ENCODE peak calls at places on chromosomes 2 and 18, in six cellular contexts. T is GM23248; K is GM12878; M is naive thymus-derived CD4-positive, alpha-beta T cell; Q is upper lobe of right lung; A is HL-60. F is an unnamed sample.
A peak's percentile ranks its signal among the peaks of the same experiment; 100 is the strongest.

GRCh38 chr18:70931942-70932814 is 643.3 kb downstream of the SOCS6 start:
- DNase-seq in T (peak; percentile 55), K (no peak), M (no peak), Q (no peak), A (peak; percentile 13), F (peak; percentile 48)

GRCh38 chr2:207744451-207744850 is 25.3 kb downstream of the FZD5 start:
- DNase-seq in T (no peak), K (no peak), M (no peak), Q (no peak), A (no peak), F (no peak)

GRCh38 chr2:135162377-135162776 is 110.3 kb downstream of the RAB3GAP1 start:
- DNase-seq in T (no peak), K (no peak), M (no peak), Q (no peak), A (no peak), F (no peak)

GRCh38 chr2:68824831-68825230 is 46.4 kb downstream of the BMP10 start:
- DNase-seq in T (peak; percentile 62), K (no peak), M (no peak), Q (no peak), A (no peak), F (peak; percentile 80)

GRCh38 chr2:192566863-192567262 is 372.1 kb upstream of the TMEFF2 start:
- DNase-seq in T (no peak), K (no peak), M (no peak), Q (no peak), A (no peak), F (no peak)

GRCh38 chr2:45000921-45001628 is 8.2 kb downstream of the SIX2 start:
- DNase-seq in T (peak; percentile 61), K (no peak), M (no peak), Q (no peak), A (no peak), F (peak; percentile 51)

GRCh38 chr18:23337599-23338444 is 115.3 kb upstream of the RIOK3 start:
- DNase-seq in T (peak; percentile 46), K (no peak), M (no peak), Q (no peak), A (no peak), F (no peak)

GRCh38 chr2:23541453-23542334 is 156.7 kb downstream of the KLHL29 start:
- DNase-seq in T (peak; percentile 49), K (no peak), M (no peak), Q (no peak), A (no peak), F (no peak)

GRCh38 chr2:145156199-145156598 is 636.3 kb upstream of the ZEB2 start:
- DNase-seq in T (no peak), K (no peak), M (no peak), Q (no peak), A (no peak), F (no peak)

GRCh38 chr2:183935005-183935404 is 663.3 kb upstream of the ZNF804A start:
- DNase-seq in T (no peak), K (no peak), M (no peak), Q (no peak), A (no peak), F (no peak)

GRCh38 chr2:218397502-218398436 is 1.9 kb upstream of the CTDSP1 start:
- DNase-seq in T (peak; percentile 91), K (peak; percentile 46), M (peak; percentile 38), Q (peak; percentile 91), A (no peak), F (peak; percentile 92)

GRCh38 chr2:132038179-132038882 is 123.4 kb downstream of the ANKRD30BL start:
- DNase-seq in T (peak; percentile 27), K (no peak), M (no peak), Q (no peak), A (no peak), F (peak; percentile 10)

GRCh38 chr2:44623622-44624351 is 262.0 kb downstream of the CAMKMT start:
- DNase-seq in T (no peak), K (no peak), M (no peak), Q (no peak), A (no peak), F (no peak)

GRCh38 chr2:130976591-130977237 is 116.5 kb downstream of the FAM168B start:
- DNase-seq in T (no peak), K (no peak), M (no peak), Q (no peak), A (no peak), F (no peak)

GRCh38 chr18:48933578-48934399 is 17.0 kb downstream of the SMAD7 start:
- DNase-seq in T (peak; percentile 41), K (no peak), M (no peak), Q (peak; percentile 77), A (peak; percentile 35), F (no peak)

GRCh38 chr2:149994057-149994728 is 406.6 kb upstream of the MMADHC start:
- DNase-seq in T (peak; percentile 79), K (no peak), M (no peak), Q (no peak), A (no peak), F (peak; percentile 58)

GRCh38 chr18:61732854-61733253 is 160.0 kb downstream of the RNF152 start:
- DNase-seq in T (peak; percentile 29), K (no peak), M (no peak), Q (no peak), A (no peak), F (no peak)

GRCh38 chr2:148876589-148877402 is 1.8 kb downstream of the KIF5C start:
- DNase-seq in T (peak; percentile 14), K (no peak), M (peak; percentile 57), Q (no peak), A (no peak), F (no peak)

GRCh38 chr2:128545829-128546228 is 227.2 kb upstream of the HS6ST1 start:
- DNase-seq in T (no peak), K (no peak), M (no peak), Q (no peak), A (no peak), F (no peak)

GRCh38 chr2:151729837-151730236 is 4.4 kb downstream of the NEB start:
- DNase-seq in T (no peak), K (no peak), M (no peak), Q (no peak), A (no peak), F (no peak)
- H3K27ac ChIP-seq in T (peak overlapping the region; percentile 14), K (no peak overlapping the region), M (no peak overlapping the region), Q (no peak overlapping the region), A (no peak overlapping the region), F (no peak overlapping the region)

DNA sequence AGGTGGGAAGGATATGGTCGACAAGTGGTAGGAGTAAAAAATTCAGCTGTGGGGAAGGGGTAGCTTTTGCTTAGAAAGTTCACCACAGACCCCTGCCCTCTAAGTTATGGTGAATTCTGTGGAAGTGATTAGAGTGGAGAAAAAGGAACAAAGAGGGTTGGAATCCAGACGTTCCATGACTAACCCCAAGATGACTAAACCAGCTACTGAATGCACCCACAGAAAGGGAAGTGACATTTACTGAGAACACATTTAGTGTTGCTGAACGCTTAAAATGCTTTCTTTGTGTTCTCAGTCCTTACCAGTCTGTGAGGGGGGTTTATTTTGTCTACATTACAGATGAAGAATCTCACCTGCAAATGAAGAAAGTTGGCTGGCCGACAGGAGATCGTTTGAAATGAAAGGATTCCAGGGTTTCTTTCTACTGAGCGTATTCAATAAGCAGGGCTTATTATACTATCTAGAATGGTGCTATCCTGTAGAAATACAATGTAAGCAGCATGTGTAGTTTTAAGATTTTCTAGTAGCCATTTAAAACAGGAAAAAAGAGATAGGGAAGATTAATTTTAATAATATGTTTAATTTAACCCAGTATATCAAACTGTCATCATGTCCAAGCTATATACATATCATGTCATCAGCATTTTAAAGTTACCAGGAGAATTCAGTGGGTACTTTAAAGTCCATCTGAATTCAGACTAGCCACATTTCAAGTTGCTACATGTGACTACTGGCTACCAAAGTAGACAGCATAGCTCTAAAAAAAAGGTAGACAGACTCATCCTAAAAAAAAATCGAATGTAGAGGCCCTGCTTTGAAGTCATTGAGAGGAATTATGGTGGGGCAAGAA is 60.1 kb downstream of the LIMS1 start:
- DNase-seq in T (peak; percentile 92), K (no peak), M (no peak), Q (no peak), A (peak; percentile 74), F (no peak)
- H3K4me3 ChIP-seq in T (peak overlapping the region; percentile 48), K (no peak overlapping the region), M (no peak overlapping the region), Q (no peak overlapping the region), A (no peak overlapping the region), F (no peak overlapping the region)

DNA sequence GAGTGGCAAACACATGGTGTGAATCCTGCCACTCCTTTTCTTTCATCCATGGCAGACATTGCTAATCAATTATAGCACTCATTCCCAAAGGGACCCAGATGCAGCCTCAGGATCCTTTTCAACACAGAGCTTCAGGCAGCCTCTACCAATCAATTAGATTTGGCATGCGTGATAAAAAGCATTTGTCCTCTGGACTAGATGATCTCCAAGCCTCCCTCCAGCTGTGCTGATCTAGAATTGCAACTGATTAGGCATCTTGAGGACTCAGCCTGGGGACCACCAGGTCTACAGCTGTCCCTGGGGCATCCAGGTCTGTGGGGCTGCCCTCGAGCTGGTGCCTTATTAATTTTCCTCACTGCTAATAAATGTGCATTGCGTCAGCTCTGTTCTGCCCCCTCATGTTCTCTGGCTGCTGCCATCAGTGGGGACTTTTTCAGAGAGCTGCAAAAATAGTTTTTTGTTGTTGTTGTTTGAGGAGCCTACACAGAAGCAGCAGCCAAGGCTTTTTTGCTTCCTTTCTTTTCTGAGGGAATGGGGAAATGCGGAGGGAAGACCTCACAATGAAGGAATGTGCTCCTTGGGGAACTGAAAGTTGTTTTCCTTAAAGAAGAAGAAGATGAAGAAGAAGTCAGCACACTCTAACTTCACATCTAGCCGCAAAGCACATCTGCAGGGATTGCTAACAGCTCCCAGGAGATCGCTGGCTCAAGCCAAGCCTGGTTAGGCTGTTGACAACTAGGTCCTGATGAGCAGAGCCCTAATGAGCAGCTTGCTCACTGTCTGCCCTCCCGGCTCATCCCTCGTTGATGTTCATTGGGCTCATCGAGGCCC is 8.8 kb upstream of the ATOH8 start:
- DNase-seq in T (peak; percentile 96), K (no peak), M (no peak), Q (peak; percentile 43), A (no peak), F (peak; percentile 87)
- H3K27ac ChIP-seq in T (peak overlapping the region; percentile 100), K (no peak overlapping the region), M (no peak overlapping the region), Q (peak overlapping the region; percentile 72), A (no peak overlapping the region), F (no peak overlapping the region)

DNA sequence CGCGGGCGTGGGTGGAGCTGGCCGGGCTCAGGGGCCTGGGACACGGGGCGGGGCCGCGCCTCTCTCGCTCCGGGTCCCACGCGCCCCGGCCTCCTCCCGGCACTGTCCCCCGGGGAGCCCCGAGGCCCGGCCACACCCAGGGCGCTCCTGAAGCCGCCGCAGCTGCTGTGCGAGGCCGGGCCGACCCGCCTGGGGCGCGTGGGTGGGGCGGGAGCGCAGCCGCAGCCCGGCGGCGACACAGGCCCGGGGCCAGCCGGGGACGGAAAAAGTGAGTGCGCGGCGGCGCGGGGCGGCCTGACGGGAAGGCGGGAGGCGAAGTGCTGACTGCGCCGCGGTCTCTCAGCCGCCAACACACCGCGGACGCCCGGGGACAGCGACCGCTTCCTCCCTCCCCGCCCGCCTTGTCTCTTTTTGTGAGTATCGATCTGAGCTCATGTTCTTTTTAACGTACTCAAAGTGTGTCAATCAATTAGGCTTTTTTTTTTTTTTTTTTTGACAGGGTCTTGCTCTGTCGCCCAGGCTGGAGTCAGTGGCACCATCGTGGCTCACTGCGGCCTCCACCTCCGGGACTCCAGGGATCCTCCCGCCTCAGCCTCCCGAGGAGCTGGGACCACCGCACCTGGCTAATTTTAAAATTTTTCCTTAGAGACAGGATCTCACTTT is 14.5 kb downstream of the PDCD1 start:
- DNase-seq in T (peak; percentile 86), K (no peak), M (peak; percentile 59), Q (peak; percentile 85), A (peak; percentile 59), F (peak; percentile 57)
- H3K4me3 ChIP-seq in T (peak overlapping the region; percentile 50), K (peak overlapping the region; percentile 28), M (peak overlapping the region; percentile 56), Q (peak overlapping the region; percentile 42), A (no peak overlapping the region), F (peak overlapping the region; percentile 18)